ENCODE peak calls at places on chromosomes 12 and 14, in four cellular contexts. One of them, this sample, is unnamed.

GRCh38 chr14:90999299-90999698 is 61.1 kb downstream of the RPS6KA5 start:
- DNase-seq in HCT116: no peak
- DNase-seq in MM.1S: no peak
- DNase-seq in fibroblast of lung: no peak
- DNase-seq in this sample: no peak

GRCh38 chr12:122884091-122884826 is 11.7 kb downstream of the VPS37B start:
- DNase-seq in HCT116: no peak
- DNase-seq in fibroblast of lung: peak; percentile 64
- DNase-seq in MM.1S: no peak
- DNase-seq in this sample: no peak

GRCh38 chr14:58598028-58598850 is 39.5 kb upstream of the DACT1 start:
- DNase-seq in HCT116: no peak
- DNase-seq in MM.1S: no peak
- DNase-seq in fibroblast of lung: no peak
- DNase-seq in this sample: peak; percentile 66

GRCh38 chr12:40921563-40922163 is 229.4 kb downstream of the CNTN1 start:
- DNase-seq in MM.1S: peak; percentile 48
- DNase-seq in HCT116: peak; percentile 12
- DNase-seq in fibroblast of lung: peak; percentile 1
- DNase-seq in this sample: no peak

GRCh38 chr14:75979641-75980422 is 2.0 kb downstream of the TGFB3 start:
- DNase-seq in fibroblast of lung: no peak
- DNase-seq in MM.1S: no peak
- DNase-seq in HCT116: no peak
- DNase-seq in this sample: no peak

GRCh38 chr14:87175175-87175574 is 817.8 kb downstream of the GALC start:
- DNase-seq in MM.1S: no peak
- DNase-seq in HCT116: no peak
- DNase-seq in fibroblast of lung: no peak
- DNase-seq in this sample: no peak

GRCh38 chr12:103851127-103851526 is 10.1 kb upstream of the NT5DC3 start:
- DNase-seq in MM.1S: no peak
- DNase-seq in fibroblast of lung: peak; percentile 80
- DNase-seq in HCT116: no peak
- DNase-seq in this sample: no peak

GRCh38 chr12:96810477-96810876 is 96.6 kb upstream of the NEDD1 start:
- DNase-seq in MM.1S: no peak
- DNase-seq in HCT116: no peak
- DNase-seq in fibroblast of lung: peak; percentile 60
- DNase-seq in this sample: no peak

GRCh38 chr12:27906127-27906500 is 66.4 kb downstream of the PTHLH start:
- DNase-seq in MM.1S: no peak
- DNase-seq in HCT116: no peak
- DNase-seq in fibroblast of lung: no peak
- DNase-seq in this sample: no peak

GRCh38 chr14:49892301-49892635 is 614 bp upstream of the ARF6 start:
- DNase-seq in MM.1S: peak; percentile 49
- DNase-seq in HCT116: no peak
- DNase-seq in fibroblast of lung: peak; percentile 80
- DNase-seq in this sample: peak; percentile 76

GRCh38 chr14:50778757-50779483 is 52.0 kb downstream of the NIN start:
- DNase-seq in fibroblast of lung: peak; percentile 46
- DNase-seq in MM.1S: no peak
- DNase-seq in HCT116: no peak
- DNase-seq in this sample: no peak

GRCh38 chr12:76042147-76042546 is 10.6 kb upstream of the PHLDA1 start:
- DNase-seq in fibroblast of lung: no peak
- DNase-seq in HCT116: no peak
- DNase-seq in MM.1S: no peak
- DNase-seq in this sample: no peak

GRCh38 chr12:77830502-77830901 is at the start of gene NAV3:
- DNase-seq in fibroblast of lung: peak; percentile 20
- DNase-seq in MM.1S: no peak
- DNase-seq in HCT116: no peak
- DNase-seq in this sample: no peak

GRCh38 chr12:115683240-115683765 is 594.2 kb downstream of the MED13L start:
- DNase-seq in fibroblast of lung: peak; percentile 65
- DNase-seq in HCT116: no peak
- DNase-seq in MM.1S: no peak
- DNase-seq in this sample: no peak

GRCh38 chr12:2129076-2129475 is 76.3 kb downstream of the CACNA1C start:
- DNase-seq in fibroblast of lung: peak; percentile 50
- DNase-seq in HCT116: no peak
- DNase-seq in MM.1S: no peak
- DNase-seq in this sample: no peak

GRCh38 chr12:29519585-29520182 is 22.2 kb upstream of the OVCH1 start:
- DNase-seq in HCT116: peak; percentile 29
- DNase-seq in fibroblast of lung: peak; percentile 45
- DNase-seq in MM.1S: peak; percentile 57
- DNase-seq in this sample: peak; percentile 10

GRCh38 chr14:21852061-21852664 is 178.5 kb upstream of the OR4E1 start:
- DNase-seq in HCT116: peak; percentile 16
- DNase-seq in MM.1S: peak; percentile 61
- DNase-seq in fibroblast of lung: no peak
- DNase-seq in this sample: peak; percentile 74

GRCh38 chr12:45671254-45671653 is 58.3 kb upstream of the ARID2 start:
- DNase-seq in MM.1S: no peak
- DNase-seq in HCT116: no peak
- DNase-seq in fibroblast of lung: peak; percentile 74
- DNase-seq in this sample: no peak

GRCh38 chr14:53963491-53964227 is 7.0 kb upstream of the BMP4 start:
- DNase-seq in MM.1S: no peak
- DNase-seq in HCT116: no peak
- DNase-seq in fibroblast of lung: peak; percentile 53
- DNase-seq in this sample: no peak

GRCh38 chr14:98382662-98383061 is 889.3 kb downstream of the BCL11B start:
- DNase-seq in MM.1S: no peak
- DNase-seq in HCT116: no peak
- DNase-seq in fibroblast of lung: no peak
- DNase-seq in this sample: no peak

GRCh38 chr12:108691995-108692808 is 39.1 kb downstream of the CORO1C start:
- DNase-seq in fibroblast of lung: peak; percentile 49
- DNase-seq in HCT116: no peak
- DNase-seq in MM.1S: peak; percentile 80
- DNase-seq in this sample: peak; percentile 69

GRCh38 chr12:4037747-4038312 is 164.6 kb upstream of the PARP11 start:
- DNase-seq in fibroblast of lung: peak; percentile 16
- DNase-seq in HCT116: no peak
- DNase-seq in MM.1S: no peak
- DNase-seq in this sample: peak; percentile 19

GRCh38 chr12:14995583-14996425 is 23.0 kb downstream of the PDE6H start:
- DNase-seq in MM.1S: peak; percentile 64
- DNase-seq in fibroblast of lung: peak; percentile 61
- DNase-seq in HCT116: peak; percentile 63
- DNase-seq in this sample: no peak

GRCh38 chr14:101251812-101252442 is 309.4 kb upstream of the DIO3 start:
- DNase-seq in MM.1S: no peak
- DNase-seq in HCT116: no peak
- DNase-seq in fibroblast of lung: no peak
- DNase-seq in this sample: no peak

GRCh38 chr12:91877022-91877421 is 268.6 kb downstream of the BTG1 start:
- DNase-seq in MM.1S: no peak
- DNase-seq in fibroblast of lung: peak; percentile 16
- DNase-seq in HCT116: no peak
- DNase-seq in this sample: peak; percentile 87

GRCh38 chr14:106372870-106373657 is 846.7 kb downstream of the TMEM121 start:
- DNase-seq in fibroblast of lung: no peak
- DNase-seq in HCT116: peak; percentile 7
- DNase-seq in MM.1S: peak; percentile 76
- DNase-seq in this sample: peak; percentile 95

GRCh38 chr14:101588990-101589389 is 27.7 kb downstream of the DIO3 start:
- DNase-seq in HCT116: no peak
- DNase-seq in fibroblast of lung: peak; percentile 17
- DNase-seq in MM.1S: no peak
- DNase-seq in this sample: no peak

GRCh38 chr12:40953076-40953475 is 235.0 kb upstream of the PDZRN4 start:
- DNase-seq in HCT116: no peak
- DNase-seq in fibroblast of lung: peak; percentile 86
- DNase-seq in MM.1S: no peak
- DNase-seq in this sample: no peak

GRCh38 chr12:105748806-105749600 is 389.8 kb downstream of the NUAK1 start:
- DNase-seq in HCT116: no peak
- DNase-seq in fibroblast of lung: peak; percentile 97
- DNase-seq in MM.1S: no peak
- DNase-seq in this sample: no peak

GRCh38 chr12:79547044-79547734 is 143.6 kb downstream of the PAWR start:
- DNase-seq in HCT116: peak; percentile 78
- DNase-seq in MM.1S: no peak
- DNase-seq in fibroblast of lung: peak; percentile 94
- DNase-seq in this sample: no peak

GRCh38 chr12:43653917-43654316 is 101.9 kb upstream of the ADAMTS20 start:
- DNase-seq in MM.1S: no peak
- DNase-seq in fibroblast of lung: no peak
- DNase-seq in HCT116: no peak
- DNase-seq in this sample: no peak

GRCh38 chr14:75411194-75411552 is 16.6 kb upstream of the JDP2 start:
- DNase-seq in fibroblast of lung: no peak
- DNase-seq in MM.1S: no peak
- DNase-seq in HCT116: no peak
- DNase-seq in this sample: no peak

GRCh38 chr12:111444706-111445310 is 39.1 kb downstream of the SH2B3 start:
- DNase-seq in fibroblast of lung: peak; percentile 16
- DNase-seq in MM.1S: peak; percentile 89
- DNase-seq in HCT116: no peak
- DNase-seq in this sample: peak; percentile 65

GRCh38 chr12:22672951-22673350 is 48.0 kb downstream of the ETNK1 start:
- DNase-seq in HCT116: no peak
- DNase-seq in fibroblast of lung: peak; percentile 87
- DNase-seq in MM.1S: no peak
- DNase-seq in this sample: no peak

DNA sequence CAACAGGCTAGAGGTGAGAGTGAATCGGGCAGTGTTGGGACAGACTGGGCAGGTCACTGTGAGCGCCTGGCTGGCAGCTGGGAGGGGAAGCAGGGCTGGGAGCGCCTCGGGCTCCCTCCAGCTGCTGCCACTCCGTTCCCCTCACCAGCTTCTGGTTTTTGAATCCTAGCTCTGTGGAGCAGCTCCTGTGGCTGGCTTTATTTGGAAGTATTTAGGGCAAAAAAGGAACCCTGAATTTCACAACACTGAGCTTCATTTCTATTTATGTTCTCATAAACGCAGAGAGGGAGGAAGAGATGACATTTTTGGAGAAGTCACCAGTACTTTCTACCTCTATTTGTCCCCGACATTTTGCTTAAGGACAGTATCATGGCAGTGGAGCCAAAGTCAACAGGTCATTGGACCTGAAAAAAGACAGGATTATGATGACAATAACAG is 63.9 kb upstream of the ACTN1 start:
- DNase-seq in fibroblast of lung: no peak
- DNase-seq in HCT116: no peak
- DNase-seq in MM.1S: no peak
- DNase-seq in this sample: no peak
- H3K9ac ChIP-seq in fibroblast of lung: no peak overlapping the region
- H3K9ac ChIP-seq in HCT116: no peak overlapping the region
- H3K9ac ChIP-seq in MM.1S: no peak overlapping the region
- H3K9ac ChIP-seq in this sample: no peak overlapping the region

GRCh38 chr12:53344487-53344823 is 8.3 kb upstream of the SP7 start:
- DNase-seq in MM.1S: no peak
- DNase-seq in HCT116: no peak
- DNase-seq in fibroblast of lung: no peak
- DNase-seq in this sample: no peak

GRCh38 chr12:53343978-53344377 is 7.8 kb upstream of the SP7 start:
- DNase-seq in HCT116: no peak
- DNase-seq in fibroblast of lung: no peak
- DNase-seq in MM.1S: no peak
- DNase-seq in this sample: no peak

GRCh38 chr12:53344824-53345485 is 8.8 kb upstream of the SP7 start:
- DNase-seq in fibroblast of lung: peak; percentile 71
- DNase-seq in HCT116: no peak
- DNase-seq in MM.1S: peak; percentile 72
- DNase-seq in this sample: peak; percentile 74

GRCh38 chr12:53343449-53343848 is 7.3 kb upstream of the SP7 start:
- DNase-seq in MM.1S: no peak
- DNase-seq in fibroblast of lung: no peak
- DNase-seq in HCT116: no peak
- DNase-seq in this sample: no peak

DNA sequence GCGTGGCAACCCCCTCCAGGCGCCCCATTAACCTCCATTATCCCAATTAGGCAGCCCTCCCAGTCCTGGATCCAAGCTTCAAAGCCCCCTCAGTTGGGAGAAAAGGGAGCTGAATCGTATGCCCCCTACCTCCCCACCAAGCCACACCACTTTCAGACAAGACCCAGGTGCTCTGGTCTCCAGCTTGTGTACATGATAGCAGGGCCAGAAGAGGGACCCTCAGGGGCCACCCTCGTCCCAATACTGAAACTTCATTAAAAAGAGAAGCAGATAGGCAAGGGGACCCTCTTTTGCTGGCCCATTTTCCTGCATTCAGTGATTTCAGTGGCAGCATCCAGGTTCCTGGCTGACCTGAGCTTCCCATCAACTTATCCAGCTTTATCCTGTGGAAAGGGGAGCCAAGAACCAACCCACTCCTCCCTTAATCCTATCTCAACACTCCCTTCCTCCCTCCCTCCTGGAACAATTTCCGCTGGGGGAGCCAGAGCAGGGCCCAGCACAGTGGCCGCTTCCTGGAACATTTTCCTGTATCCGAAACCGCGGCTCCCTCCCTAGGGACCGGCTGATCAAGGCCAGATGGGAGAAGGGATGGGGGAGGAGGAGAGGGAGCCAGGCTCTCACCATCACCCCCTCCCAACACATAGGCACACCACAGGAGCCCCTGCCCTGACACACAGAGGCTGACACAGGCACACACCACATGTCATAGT is 9.5 kb upstream of the SP7 start:
- DNase-seq in HCT116: no peak
- DNase-seq in fibroblast of lung: no peak
- DNase-seq in MM.1S: no peak
- DNase-seq in this sample: no peak
- H3K27ac ChIP-seq in HCT116: peak overlapping the region; percentile 65
- H3K27ac ChIP-seq in fibroblast of lung: peak overlapping the region; percentile 34
- H3K27ac ChIP-seq in MM.1S: no peak overlapping the region
- H3K27ac ChIP-seq in this sample: no peak overlapping the region

GRCh38 chr12:72024613-72025012 is 86.0 kb downstream of the TPH2 start:
- DNase-seq in MM.1S: no peak
- DNase-seq in fibroblast of lung: no peak
- DNase-seq in HCT116: no peak
- DNase-seq in this sample: no peak

GRCh38 chr12:72030272-72030671 is 91.6 kb downstream of the TPH2 start:
- DNase-seq in MM.1S: no peak
- DNase-seq in HCT116: no peak
- DNase-seq in fibroblast of lung: peak; percentile 4
- DNase-seq in this sample: no peak

GRCh38 chr12:72028966-72029365 is 90.3 kb downstream of the TPH2 start:
- DNase-seq in MM.1S: no peak
- DNase-seq in fibroblast of lung: no peak
- DNase-seq in HCT116: no peak
- DNase-seq in this sample: no peak

GRCh38 chr12:72031066-72031465 is 92.4 kb downstream of the TPH2 start:
- DNase-seq in HCT116: no peak
- DNase-seq in MM.1S: no peak
- DNase-seq in fibroblast of lung: no peak
- DNase-seq in this sample: no peak

GRCh38 chr12:72025524-72025923 is 86.9 kb downstream of the TPH2 start:
- DNase-seq in fibroblast of lung: no peak
- DNase-seq in HCT116: no peak
- DNase-seq in MM.1S: no peak
- DNase-seq in this sample: no peak
- TF ChIP-seq EZH2 in fibroblast of lung: no peak
- TF ChIP-seq EZH2 in HCT116: no peak
- TF ChIP-seq EZH2 in MM.1S: no peak
- TF ChIP-seq EZH2 in this sample: no peak

GRCh38 chr14:37583358-37584210 is 11.5 kb downstream of the FOXA1 start:
- DNase-seq in fibroblast of lung: no peak
- DNase-seq in HCT116: no peak
- DNase-seq in MM.1S: no peak
- DNase-seq in this sample: no peak
- H3K9ac ChIP-seq in fibroblast of lung: no peak overlapping the region
- H3K9ac ChIP-seq in HCT116: peak overlapping the region; percentile 53
- H3K9ac ChIP-seq in MM.1S: no peak overlapping the region
- H3K9ac ChIP-seq in this sample: no peak overlapping the region

This sample was measured in DND-41.